ENCODE peak calls at places on chromosomes 12 and 14, in seven cellular contexts. U, X, B, V, Y, R and L are unnamed samples.
A peak's percentile ranks its signal among the peaks of the same experiment; 100 is the strongest.

GRCh38 chr14:90510208-90510607 is 113.4 kb downstream of the CALM1 start:
- DNase-seq in U (peak; percentile 63), X (no peak), B (no peak), V (no peak), Y (no peak), R (peak; percentile 10), L (no peak)

GRCh38 chr12:11085419-11085818 is 6.7 kb downstream of the TAS2R43 start:
- DNase-seq in U (no peak), X (no peak), B (no peak), V (no peak), Y (no peak), R (no peak), L (no peak)

GRCh38 chr12:103632554-103633216 is 45.6 kb downstream of the STAB2 start:
- DNase-seq in U (peak; percentile 94), X (peak; percentile 58), B (peak; percentile 87), V (peak; percentile 97), Y (peak; percentile 33), R (peak; percentile 91), L (peak; percentile 42)

GRCh38 chr14:34038358-34039057 is 87.6 kb upstream of the EGLN3 start:
- DNase-seq in U (no peak), X (no peak), B (no peak), V (no peak), Y (no peak), R (peak; percentile 78), L (no peak)

GRCh38 chr14:80784824-80785223 is 156.7 kb downstream of the CEP128 start:
- DNase-seq in U (no peak), X (no peak), B (no peak), V (no peak), Y (peak; percentile 49), R (peak; percentile 19), L (peak; percentile 22)

GRCh38 chr12:40104461-40105264 is 1.2 kb downstream of the SLC2A13 start:
- DNase-seq in U (no peak), X (no peak), B (peak; percentile 27), V (no peak), Y (peak; percentile 2), R (no peak), L (peak; percentile 27)

GRCh38 chr12:116113398-116114130 is 163.9 kb downstream of the MED13L start:
- DNase-seq in U (no peak), X (no peak), B (no peak), V (no peak), Y (no peak), R (no peak), L (no peak)

GRCh38 chr14:80055912-80056801 is 155.1 kb downstream of the DIO2 start:
- DNase-seq in U (peak; percentile 62), X (peak; percentile 44), B (peak; percentile 72), V (peak; percentile 58), Y (peak; percentile 78), R (peak; percentile 85), L (peak; percentile 63)

GRCh38 chr12:109740694-109741245 is 27.1 kb downstream of the FAM222A start:
- DNase-seq in U (no peak), X (no peak), B (peak; percentile 58), V (no peak), Y (no peak), R (no peak), L (no peak)

GRCh38 chr14:57293851-57294837 is 25.4 kb downstream of the AP5M1 start:
- DNase-seq in U (no peak), X (no peak), B (peak; percentile 12), V (no peak), Y (peak; percentile 35), R (peak; percentile 15), L (peak; percentile 16)

GRCh38 chr12:49791156-49791555 is 37.1 kb downstream of the NCKAP5L start:
- DNase-seq in U (no peak), X (no peak), B (no peak), V (no peak), Y (no peak), R (no peak), L (no peak)

GRCh38 chr12:87185367-87185766 is 843.8 kb downstream of the C12orf50 start:
- DNase-seq in U (no peak), X (no peak), B (no peak), V (no peak), Y (no peak), R (no peak), L (no peak)

GRCh38 chr14:104130974-104131651 is 7.3 kb upstream of the KIF26A start:
- DNase-seq in U (peak; percentile 65), X (no peak), B (peak; percentile 62), V (peak; percentile 72), Y (peak; percentile 1), R (peak; percentile 77), L (peak; percentile 18)

GRCh38 chr12:127620956-127621355 is 646.0 kb upstream of the TMEM132C start:
- DNase-seq in U (no peak), X (no peak), B (peak; percentile 19), V (no peak), Y (no peak), R (no peak), L (peak; percentile 10)

GRCh38 chr12:49683604-49684309 is 23.4 kb downstream of the FMNL3 start:
- DNase-seq in U (no peak), X (no peak), B (peak; percentile 62), V (no peak), Y (no peak), R (no peak), L (no peak)

GRCh38 chr14:105168496-105168978 is at the start of gene JAG2:
- DNase-seq in U (peak; percentile 73), X (peak; percentile 27), B (peak; percentile 54), V (no peak), Y (no peak), R (peak; percentile 53), L (no peak)

GRCh38 chr12:90028620-90029051 is 320.0 kb upstream of the ATP2B1 start:
- DNase-seq in U (no peak), X (no peak), B (no peak), V (no peak), Y (peak; percentile 33), R (peak; percentile 22), L (peak; percentile 64)

DNA sequence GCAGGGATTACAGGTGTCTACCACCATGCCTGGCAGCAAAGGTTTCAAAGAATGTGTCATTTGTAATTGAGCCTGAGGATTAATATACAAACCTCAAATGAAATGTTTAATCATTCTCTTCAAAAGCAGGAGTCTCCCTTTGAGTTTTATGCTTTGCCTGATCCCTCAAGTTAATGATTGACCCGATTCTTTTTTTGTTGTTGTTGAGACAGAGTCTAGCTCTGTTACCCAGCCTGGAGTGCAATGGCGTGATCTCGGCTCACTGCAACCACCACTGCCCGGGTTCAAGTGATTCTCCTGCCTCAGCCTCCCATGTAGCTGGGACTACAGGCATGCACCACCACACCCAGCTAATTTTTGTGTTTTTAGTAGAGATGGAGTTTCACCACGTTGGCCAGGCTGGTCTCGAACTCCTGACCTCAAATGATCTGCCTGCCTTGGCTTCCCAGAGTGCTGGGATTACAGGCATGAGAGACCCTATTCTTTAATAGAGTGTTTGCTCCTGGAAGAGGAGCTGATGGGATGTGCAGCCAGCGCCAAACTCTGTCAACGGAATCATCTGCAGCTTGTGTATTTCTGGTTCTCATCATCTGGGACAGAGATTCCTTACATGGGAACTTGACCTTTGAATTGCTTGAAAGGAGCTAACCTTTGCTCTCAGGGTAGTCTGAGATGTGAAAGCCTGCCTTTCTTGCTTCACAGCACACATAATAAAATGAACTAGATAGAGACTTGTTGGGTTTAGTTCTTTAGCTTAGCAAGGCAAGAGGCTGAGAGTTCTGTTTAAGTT is 119.8 kb downstream of the OTOGL start:
- DNase-seq in U (no peak), X (no peak), B (no peak), V (no peak), Y (no peak), R (no peak), L (peak; percentile 16)
- H3K4ac ChIP-seq in U (no peak overlapping the region), X (no peak overlapping the region), B (no peak overlapping the region), V (no peak overlapping the region), Y (no peak overlapping the region), R (no peak overlapping the region), L (no peak overlapping the region)

DNA sequence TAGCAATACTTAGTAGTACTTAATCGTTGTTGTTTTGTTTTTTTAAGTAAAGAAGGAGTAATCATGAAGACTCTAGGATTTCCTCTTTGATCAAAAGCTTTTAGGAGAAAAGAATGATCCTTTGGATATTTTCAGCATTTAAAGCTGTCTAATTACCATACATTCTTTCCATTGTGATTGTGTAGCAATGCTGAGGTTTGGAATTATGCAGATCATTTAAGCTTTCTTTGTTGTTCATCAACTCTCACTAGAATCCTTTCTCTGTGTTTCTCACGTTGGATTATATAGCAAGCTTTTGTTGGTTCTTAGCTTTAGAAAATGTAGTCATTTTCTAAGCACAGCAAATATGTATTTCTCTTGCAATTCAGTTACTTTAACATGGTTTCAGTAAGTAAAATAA is 25.8 kb downstream of the CCDC91 start:
- DNase-seq in U (no peak), X (no peak), B (no peak), V (no peak), Y (no peak), R (no peak), L (no peak)
- H2BK5ac ChIP-seq in U (no peak overlapping the region), X (no peak overlapping the region), B (no peak overlapping the region), V (no peak overlapping the region), Y (no peak overlapping the region), R (no peak overlapping the region), L (no peak overlapping the region)

GRCh38 chr12:106342397-106343212 is 14.9 kb upstream of the POLR3B start:
- DNase-seq in U (no peak), X (no peak), B (no peak), V (no peak), Y (peak; percentile 75), R (peak; percentile 48), L (peak; percentile 83)

GRCh38 chr12:106341086-106341879 is 16.3 kb upstream of the POLR3B start:
- DNase-seq in U (no peak), X (no peak), B (no peak), V (no peak), Y (peak; percentile 19), R (no peak), L (no peak)

GRCh38 chr12:106348411-106348810 is 9.1 kb upstream of the POLR3B start:
- DNase-seq in U (no peak), X (no peak), B (no peak), V (no peak), Y (no peak), R (no peak), L (no peak)

GRCh38 chr12:106345739-106346138 is 11.8 kb upstream of the POLR3B start:
- DNase-seq in U (peak; percentile 83), X (peak; percentile 29), B (peak; percentile 91), V (no peak), Y (peak; percentile 40), R (peak; percentile 84), L (peak; percentile 83)

GRCh38 chr12:106343213-106343509 is 14.4 kb upstream of the POLR3B start:
- DNase-seq in U (no peak), X (no peak), B (no peak), V (no peak), Y (no peak), R (no peak), L (no peak)
- H3K4me1 ChIP-seq in U (no peaks in the 10 kb centered on the region), X (peaks cover 9% of the 10 kb centered on the region), B (no peaks in the 10 kb centered on the region), V (no peaks in the 10 kb centered on the region), Y (peaks cover 3% of the 10 kb centered on the region), R (no peaks in the 10 kb centered on the region), L (peaks cover 1% of the 10 kb centered on the region)

DNA sequence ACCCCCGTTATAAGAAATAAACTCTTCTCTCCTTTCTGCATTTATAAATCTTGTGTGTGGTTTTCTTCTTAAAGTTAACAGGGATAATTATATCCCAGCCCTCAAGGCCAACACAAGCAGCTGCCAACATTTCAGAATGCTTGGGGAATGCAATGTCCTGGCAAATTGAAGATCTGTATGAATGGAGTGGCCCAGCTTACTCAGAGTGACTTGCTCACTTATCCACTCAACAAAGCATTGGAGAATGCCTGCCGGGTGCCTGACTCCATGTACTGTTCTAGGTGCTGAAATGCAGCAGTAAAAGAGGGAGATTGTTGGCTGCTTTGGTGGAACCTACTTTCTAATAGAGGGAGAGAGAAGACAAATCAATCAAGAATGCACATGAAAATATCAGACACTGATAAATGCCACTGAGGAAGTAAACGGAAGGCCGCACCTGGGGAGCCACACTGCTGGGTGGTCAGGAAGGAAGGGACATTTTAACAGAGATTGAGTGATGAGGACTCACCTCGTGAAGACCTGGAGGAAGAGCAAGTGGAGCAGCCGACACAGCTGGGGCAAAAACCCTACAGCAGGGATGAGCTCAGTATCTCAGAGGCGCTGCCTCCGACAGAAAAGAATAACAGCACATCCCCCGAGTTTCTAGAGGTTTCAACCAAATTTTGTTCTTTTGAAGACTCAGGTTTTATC is 61.2 kb upstream of the VASH1 start:
- DNase-seq in U (no peak), X (no peak), B (no peak), V (peak; percentile 16), Y (no peak), R (no peak), L (no peak)
- H3K4ac ChIP-seq in U (no peak overlapping the region), X (no peak overlapping the region), B (no peak overlapping the region), V (no peak overlapping the region), Y (no peak overlapping the region), R (no peak overlapping the region), L (no peak overlapping the region)